ENCODE peak calls at places on chromosomes 6 and 20, in four cellular contexts. M is ascending aorta, F is neural crest cell, K is chondrocyte. I is an unnamed sample.
A peak's percentile ranks its signal among the peaks of the same experiment; 100 is the strongest.

GRCh38 chr6:30263734-30264133 is 50.5 kb upstream of the TRIM26 start:
- DNase-seq in M (no peak), F (no peak), K (no peak), I (peak; percentile 95)

GRCh38 chr6:8182209-8182845 is 80.0 kb upstream of the EEF1E1 start:
- DNase-seq in M (no peak), F (no peak), K (no peak), I (no peak)

GRCh38 chr20:2217857-2218529 is 77.8 kb upstream of the TGM3 start:
- DNase-seq in M (no peak), F (no peak), K (no peak), I (no peak)

GRCh38 chr6:89069536-89070163 is 10.9 kb upstream of the PNRC1 start:
- DNase-seq in M (no peak), F (no peak), K (no peak), I (no peak)

GRCh38 chr20:45019027-45019763 is 52.9 kb downstream of the STK4 start:
- DNase-seq in M (no peak), F (no peak), K (no peak), I (no peak)

GRCh38 chr6:26155066-26155925 is 68.1 kb downstream of the HFE start:
- DNase-seq in M (no peak), F (peak; percentile 22), K (no peak), I (no peak)

GRCh38 chr6:125670586-125670985 is 78.8 kb upstream of the HEY2 start:
- DNase-seq in M (no peak), F (no peak), K (no peak), I (no peak)

GRCh38 chr6:134422426-134423231 is 104.7 kb upstream of the SGK1 start:
- DNase-seq in M (no peak), F (no peak), K (no peak), I (peak; percentile 98)

GRCh38 chr6:159761135-159761872 is 541 bp upstream of the ACAT2 start:
- DNase-seq in M (no peak), F (peak; percentile 38), K (no peak), I (no peak)

GRCh38 chr6:139364302-139364981 is 10.0 kb downstream of the CITED2 start:
- DNase-seq in M (no peak), F (no peak), K (no peak), I (peak; percentile 47)

GRCh38 chr6:42782689-42783176 is 881 bp downstream of the BICRAL start:
- DNase-seq in M (peak; percentile 90), F (peak; percentile 65), K (no peak), I (peak; percentile 86)

GRCh38 chr20:10286356-10286755 is 67.7 kb downstream of the SNAP25 start:
- DNase-seq in M (no peak), F (no peak), K (no peak), I (no peak)

GRCh38 chr6:33689148-33689494 is 22.4 kb downstream of the UQCC2 start:
- DNase-seq in M (no peak), F (no peak), K (no peak), I (no peak)

GRCh38 chr6:166258854-166259276 is 49.3 kb downstream of the PRR18 start:
- DNase-seq in M (no peak), F (no peak), K (no peak), I (no peak)

GRCh38 chr6:34517966-34518365 is 38.2 kb downstream of the SPDEF start:
- DNase-seq in M (no peak), F (no peak), K (peak; percentile 68), I (no peak)

GRCh38 chr6:33280539-33280938 is 3.6 kb downstream of the B3GALT4 start:
- DNase-seq in M (no peak), F (no peak), K (peak; percentile 75), I (no peak)

GRCh38 chr6:117617766-117618035 is 15.4 kb upstream of the GOPC start:
- DNase-seq in M (no peak), F (no peak), K (no peak), I (no peak)

GRCh38 chr20:38119446-38119845 is 45.6 kb downstream of the TGM2 start:
- DNase-seq in M (no peak), F (no peak), K (no peak), I (no peak)

GRCh38 chr6:56798163-56798562 is 155.5 kb upstream of the DST start:
- DNase-seq in M (no peak), F (no peak), K (no peak), I (peak; percentile 92)

GRCh38 chr6:100165442-100165841 is 171.4 kb upstream of the MCHR2 start:
- DNase-seq in M (no peak), F (no peak), K (no peak), I (no peak)

GRCh38 chr6:38160831-38161230 is 341.3 kb downstream of the ZFAND3 start:
- DNase-seq in M (no peak), F (no peak), K (no peak), I (no peak)

GRCh38 chr6:38157905-38158304 is 338.4 kb downstream of the ZFAND3 start:
- DNase-seq in M (no peak), F (no peak), K (no peak), I (no peak)

GRCh38 chr6:38156818-38157565 is 337.5 kb downstream of the ZFAND3 start:
- DNase-seq in M (no peak), F (no peak), K (no peak), I (no peak)

GRCh38 chr6:38161331-38161730 is 341.8 kb downstream of the ZFAND3 start:
- DNase-seq in M (no peak), F (no peak), K (no peak), I (no peak)

DNA sequence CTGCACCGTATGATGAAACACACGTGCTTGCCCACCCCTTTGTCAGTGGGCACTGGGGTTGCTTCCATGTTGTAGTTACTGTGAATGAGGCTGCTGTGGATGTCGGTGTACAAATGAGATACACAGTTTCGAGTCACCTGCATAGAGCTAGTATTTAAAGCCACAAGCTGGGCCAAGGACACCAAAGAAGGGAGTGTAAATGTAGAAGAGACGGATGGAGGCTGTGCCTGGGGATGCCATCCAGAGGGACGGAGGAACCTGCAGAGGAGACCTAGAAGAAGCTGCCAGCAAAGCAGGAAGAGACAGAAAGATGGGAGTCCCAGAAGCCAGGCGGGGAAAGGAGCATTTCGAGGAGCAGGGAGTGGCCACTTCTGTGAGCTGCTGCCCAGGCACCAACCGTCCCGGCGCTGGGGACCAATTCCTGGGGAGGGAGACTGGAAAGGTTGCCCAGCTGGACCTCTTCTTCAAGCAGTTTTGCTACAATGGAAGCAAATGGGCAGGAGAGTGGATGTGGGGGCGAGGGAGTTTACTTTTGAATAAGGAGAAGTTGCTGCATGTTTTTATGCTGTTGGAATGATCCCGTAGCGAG is 339.3 kb downstream of the ZFAND3 start:
- DNase-seq in M (no peak), F (no peak), K (no peak), I (no peak)
- TF ChIP-seq CTCF in M (no peak), F (no peak), K (no peak), I (no peak)

GRCh38 chr20:61119263-61119662 is 132.8 kb upstream of the CDH4 start:
- DNase-seq in M (peak; percentile 8), F (no peak), K (no peak), I (no peak)

GRCh38 chr20:61123286-61123685 is 128.8 kb upstream of the CDH4 start:
- DNase-seq in M (no peak), F (no peak), K (no peak), I (no peak)

GRCh38 chr20:61121661-61122060 is 130.4 kb upstream of the CDH4 start:
- DNase-seq in M (peak; percentile 37), F (no peak), K (no peak), I (no peak)

GRCh38 chr20:61118429-61119224 is 133.4 kb upstream of the CDH4 start:
- DNase-seq in M (no peak), F (no peak), K (no peak), I (peak; percentile 4)

GRCh38 chr20:61120595-61121515 is 131.2 kb upstream of the CDH4 start:
- DNase-seq in M (peak; percentile 56), F (peak; percentile 49), K (no peak), I (peak; percentile 62)
- TF ChIP-seq CTCF in M (no peak), F (peak; percentile 79), K (peak; percentile 80), I (peak; percentile 79)

DNA sequence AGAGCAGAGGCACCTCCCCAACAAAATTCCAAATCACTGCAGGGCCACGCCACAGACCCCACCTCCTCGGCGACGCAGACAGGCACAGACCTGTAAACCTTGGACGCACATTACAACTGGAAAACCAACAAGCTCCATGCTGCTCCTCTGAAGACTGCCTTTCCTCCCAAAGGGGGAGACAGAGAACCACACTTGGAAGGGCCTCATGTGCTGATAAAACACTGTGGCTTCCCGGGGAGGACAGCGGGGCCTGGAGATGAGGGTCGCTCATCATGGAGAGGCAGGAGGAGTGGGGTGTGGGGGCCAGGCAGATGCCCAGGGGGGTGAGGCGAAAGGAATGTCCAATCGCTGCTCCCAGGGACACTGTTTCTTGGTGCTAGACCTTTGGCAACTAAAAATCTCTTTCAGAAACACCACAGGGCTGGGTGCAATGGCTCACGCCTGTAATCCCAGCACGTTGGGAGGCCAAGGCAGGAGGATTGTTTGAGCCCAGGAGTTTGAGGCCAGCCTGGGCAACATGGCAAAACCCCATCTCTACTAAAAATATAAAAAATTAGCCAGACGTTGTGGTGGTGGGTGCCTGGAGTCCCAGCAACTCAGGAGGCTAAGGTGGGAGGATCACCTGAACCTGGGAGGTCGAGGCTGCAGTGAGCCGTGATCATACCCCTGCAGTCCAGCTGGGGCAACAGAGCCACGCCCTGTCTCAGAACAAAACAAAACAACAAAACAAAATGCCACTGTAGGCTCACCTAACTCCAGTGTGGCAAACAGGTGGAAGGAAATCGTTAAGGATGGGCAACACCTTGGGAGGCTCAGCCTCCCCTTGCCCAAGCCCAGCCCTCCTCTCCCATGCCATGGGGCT is 53.8 kb downstream of the ABHD12 start:
- DNase-seq in M (no peak), F (no peak), K (no peak), I (peak; percentile 20)
- TF ChIP-seq CTCF in M (no peak), F (peak; percentile 45), K (peak; percentile 64), I (peak; percentile 63)

GRCh38 chr6:120675886-120676285 is 658.4 kb downstream of the TBC1D32 start:
- DNase-seq in M (no peak), F (no peak), K (no peak), I (no peak)

DNA sequence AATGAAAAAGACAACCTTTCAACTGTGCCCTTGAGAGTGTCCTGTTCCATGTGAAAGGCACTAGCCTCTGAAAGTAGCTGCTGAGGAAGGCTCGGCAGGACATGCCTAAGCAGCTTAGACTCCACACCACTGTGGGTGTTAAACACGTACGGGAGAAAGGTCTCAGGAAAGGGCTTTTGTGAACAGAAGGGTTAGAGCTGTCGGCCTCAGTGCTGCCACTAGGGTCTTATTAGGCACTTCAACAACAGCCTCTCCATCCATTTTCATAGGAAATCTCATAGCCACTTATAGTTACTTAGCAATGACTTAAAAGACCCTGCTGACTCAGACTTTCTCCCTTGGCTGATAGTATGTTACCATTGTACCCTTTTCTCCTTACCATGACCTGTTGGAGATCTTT is 662.8 kb downstream of the TBC1D32 start:
- DNase-seq in M (no peak), F (no peak), K (no peak), I (no peak)
- TF ChIP-seq CTCF in M (no peak), F (peak; percentile 43), K (no peak), I (no peak)